ENCODE peak calls at places on chromosomes 1 and 21, in ten cellular contexts. I is astrocyte, P is bronchial epithelial cell, Y is MM.1S, K is cardiac muscle cell, J is epithelial cell of esophagus, H is heart left ventricle, U is stomach, Z is fibroblast of villous mesenchyme, T is lower lobe of right lung. B is an unnamed sample.

GRCh38 chr1:160681067-160681890 is 30.3 kb downstream of the CD48 start:
- DNase-seq in I (no peak), P (peak; percentile 58), Y (peak; percentile 96), K (peak; percentile 91), J (peak; percentile 79), H (peak; percentile 61), U (peak; percentile 71), Z (peak; percentile 39), T (peak; percentile 85), B (peak; percentile 32)

GRCh38 chr1:153478692-153479618 is 18.5 kb upstream of the S100A7 start:
- DNase-seq in I (no peak), P (no peak), Y (no peak), K (no peak), J (no peak), H (no peak), U (no peak), Z (no peak), T (no peak), B (no peak)

GRCh38 chr1:121516279-121516967 is 331.6 kb downstream of the SRGAP2C start:
- DNase-seq in I (no peak), P (no peak), Y (peak; percentile 53), K (no peak), J (no peak), H (peak; percentile 59), U (no peak), Z (peak; percentile 4), T (peak; percentile 67), B (no peak)

GRCh38 chr1:230317823-230318819 is 108.0 kb downstream of the PGBD5 start:
- DNase-seq in I (no peak), P (peak; percentile 51), Y (no peak), K (peak; percentile 66), J (peak; percentile 58), H (peak; percentile 51), U (peak; percentile 52), Z (no peak), T (no peak), B (no peak)

GRCh38 chr1:76279387-76279748 is 204.8 kb downstream of the ST6GALNAC3 start:
- DNase-seq in I (no peak), P (no peak), Y (no peak), K (peak; percentile 54), J (no peak), H (no peak), U (no peak), Z (peak; percentile 5), T (no peak), B (no peak)

GRCh38 chr1:3357526-3358297 is 96.8 kb upstream of the ARHGEF16 start:
- DNase-seq in I (no peak), P (no peak), Y (no peak), K (no peak), J (no peak), H (no peak), U (no peak), Z (no peak), T (no peak), B (no peak)

GRCh38 chr1:45334308-45335245 is 5.4 kb upstream of the TOE1 start:
- DNase-seq in I (no peak), P (no peak), Y (no peak), K (no peak), J (no peak), H (peak; percentile 67), U (no peak), Z (no peak), T (no peak), B (no peak)

GRCh38 chr1:113434081-113434873 is 44.0 kb downstream of the MAGI3 start:
- DNase-seq in I (no peak), P (no peak), Y (no peak), K (no peak), J (no peak), H (no peak), U (peak; percentile 34), Z (no peak), T (no peak), B (no peak)

GRCh38 chr1:116769994-116770393 is 15.8 kb downstream of the CD2 start:
- DNase-seq in I (no peak), P (no peak), Y (no peak), K (no peak), J (no peak), H (no peak), U (no peak), Z (no peak), T (no peak), B (no peak)

GRCh38 chr1:116769050-116769449 is 14.8 kb downstream of the CD2 start:
- DNase-seq in I (no peak), P (no peak), Y (no peak), K (no peak), J (no peak), H (no peak), U (no peak), Z (no peak), T (no peak), B (no peak)

GRCh38 chr1:116769561-116769977 is 15.3 kb downstream of the CD2 start:
- DNase-seq in I (peak; percentile 74), P (peak; percentile 54), Y (peak; percentile 86), K (no peak), J (peak; percentile 44), H (no peak), U (no peak), Z (no peak), T (no peak), B (peak; percentile 48)

GRCh38 chr1:116771997-116772647 is 17.9 kb downstream of the CD2 start:
- DNase-seq in I (no peak), P (no peak), Y (no peak), K (no peak), J (peak; percentile 5), H (no peak), U (no peak), Z (no peak), T (no peak), B (no peak)

GRCh38 chr1:116770625-116771024 is 16.4 kb downstream of the CD2 start:
- DNase-seq in I (no peak), P (no peak), Y (peak; percentile 33), K (no peak), J (no peak), H (no peak), U (no peak), Z (no peak), T (no peak), B (no peak)
- H3K4me3 ChIP-seq in I (no peak overlapping the region), P (no peak overlapping the region), Y (no peak overlapping the region), K (no peak overlapping the region), J (no peak overlapping the region), H (no peak overlapping the region), U (no peak overlapping the region), Z (no peak overlapping the region), T (no peak overlapping the region), B (no peak overlapping the region)

DNA sequence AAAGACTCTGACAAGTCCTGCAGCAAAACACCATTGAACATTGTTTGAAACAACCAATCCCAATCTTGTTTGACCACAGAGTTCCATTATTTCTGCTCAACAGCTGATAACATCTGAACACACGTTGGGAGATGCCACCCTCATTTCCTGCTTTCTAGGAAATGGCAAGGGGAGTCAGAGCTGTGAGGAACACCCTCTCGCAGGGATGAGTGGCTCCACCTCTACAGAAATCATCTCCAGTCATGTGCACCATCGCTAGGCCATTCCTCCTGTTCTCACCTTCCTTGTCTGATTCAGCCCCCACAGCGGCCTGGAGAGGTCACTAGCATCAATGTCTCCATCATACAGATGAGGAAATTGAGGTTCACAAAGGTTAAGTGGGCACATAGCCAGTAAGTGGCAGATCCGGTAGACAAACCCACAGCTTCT is 22.4 kb upstream of the RUNX3 start:
- DNase-seq in I (no peak), P (peak; percentile 5), Y (no peak), K (no peak), J (no peak), H (peak; percentile 3), U (no peak), Z (no peak), T (no peak), B (no peak)
- TF ChIP-seq CTCF in I (no peak), P (no peak), Y (no peak), K (no peak), J (no peak), H (no peak), U (no peak), Z (no peak), T (no peak), B (no peak)

GRCh38 chr21:37059181-37059580 is 13.7 kb downstream of the PIGP start:
- DNase-seq in I (no peak), P (no peak), Y (no peak), K (no peak), J (no peak), H (no peak), U (no peak), Z (no peak), T (no peak), B (no peak)

GRCh38 chr21:37062592-37062933 is 10.3 kb downstream of the PIGP start:
- DNase-seq in I (no peak), P (no peak), Y (no peak), K (no peak), J (no peak), H (no peak), U (no peak), Z (no peak), T (no peak), B (no peak)

GRCh38 chr21:37061926-37062591 is 10.8 kb downstream of the PIGP start:
- DNase-seq in I (peak; percentile 8), P (no peak), Y (no peak), K (no peak), J (no peak), H (no peak), U (no peak), Z (peak; percentile 37), T (no peak), B (peak; percentile 92)

GRCh38 chr21:37057614-37058013 is 15.3 kb downstream of the PIGP start:
- DNase-seq in I (no peak), P (no peak), Y (no peak), K (no peak), J (no peak), H (no peak), U (no peak), Z (no peak), T (no peak), B (no peak)

GRCh38 chr21:37060296-37060695 is 12.6 kb downstream of the PIGP start:
- DNase-seq in I (peak; percentile 94), P (peak; percentile 95), Y (no peak), K (peak; percentile 28), J (peak; percentile 93), H (peak; percentile 57), U (peak; percentile 40), Z (peak; percentile 96), T (no peak), B (peak; percentile 99)
- H3K4me3 ChIP-seq in I (no peak overlapping the region), P (no peak overlapping the region), Y (no peak overlapping the region), K (no peak overlapping the region), J (no peak overlapping the region), H (no peak overlapping the region), U (no peak overlapping the region), Z (no peak overlapping the region), T (no peak overlapping the region), B (no peak overlapping the region)

GRCh38 chr21:33112151-33112550 is 42.2 kb downstream of the OLIG1 start:
- DNase-seq in I (no peak), P (no peak), Y (no peak), K (no peak), J (no peak), H (no peak), U (no peak), Z (no peak), T (no peak), B (no peak)

GRCh38 chr21:33110340-33110715 is 40.4 kb downstream of the OLIG1 start:
- DNase-seq in I (no peak), P (no peak), Y (no peak), K (no peak), J (no peak), H (no peak), U (no peak), Z (no peak), T (no peak), B (no peak)

GRCh38 chr21:33112670-33113596 is 43.0 kb downstream of the OLIG1 start:
- DNase-seq in I (no peak), P (no peak), Y (no peak), K (no peak), J (no peak), H (no peak), U (no peak), Z (no peak), T (no peak), B (no peak)

GRCh38 chr21:33109574-33110339 is 39.8 kb downstream of the OLIG1 start:
- DNase-seq in I (no peak), P (peak; percentile 37), Y (no peak), K (peak; percentile 15), J (peak; percentile 6), H (no peak), U (no peak), Z (no peak), T (no peak), B (no peak)

DNA sequence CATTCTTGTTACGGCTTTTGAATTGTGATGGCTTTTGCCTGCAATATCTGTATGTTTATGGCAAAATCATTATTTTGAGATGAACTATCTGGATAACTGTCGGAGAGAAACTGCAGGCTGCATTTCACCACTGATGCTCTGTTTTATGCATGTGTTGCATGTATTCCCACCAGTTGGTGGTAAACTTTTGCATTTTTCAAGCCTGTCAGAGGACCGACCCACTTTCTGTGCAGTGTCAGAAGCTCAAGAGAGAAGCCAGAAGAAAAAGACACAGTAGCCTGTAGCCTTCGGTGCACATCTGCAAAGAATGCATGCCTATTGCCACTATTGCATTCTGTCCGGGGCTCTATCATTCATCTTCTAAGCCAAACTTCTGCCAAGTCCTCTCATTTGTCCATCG is 41.6 kb downstream of the OLIG1 start:
- DNase-seq in I (no peak), P (no peak), Y (no peak), K (no peak), J (no peak), H (no peak), U (no peak), Z (no peak), T (no peak), B (no peak)
- TF ChIP-seq CTCF in I (no peak), P (no peak), Y (no peak), K (no peak), J (no peak), H (no peak), U (no peak), Z (no peak), T (no peak), B (no peak)